ENCODE peak calls at places on chromosomes 11 and 22, in six cellular contexts. L is body of pancreas, X is IMR-90, D is AG04449, V is fibroblast of the aortic adventitia, T is breast epithelium. S is an unnamed sample.

GRCh38 chr11:119089319-119089718 is 4.6 kb downstream of the HMBS start:
- DNase-seq in L (no peak), X (no peak), D (no peak), V (no peak), T (no peak), S (no peak)

GRCh38 chr22:30000566-30000965 is 79.7 kb upstream of the HORMAD2 start:
- DNase-seq in L (no peak), X (peak; percentile 82), D (no peak), V (peak; percentile 11), T (no peak), S (no peak)

GRCh38 chr22:43471186-43471585 is 59.4 kb downstream of the MPPED1 start:
- DNase-seq in L (no peak), X (no peak), D (no peak), V (no peak), T (no peak), S (no peak)

GRCh38 chr11:13169709-13170108 is 107.9 kb upstream of the BMAL1 start:
- DNase-seq in L (no peak), X (peak; percentile 94), D (peak; percentile 85), V (peak; percentile 95), T (no peak), S (no peak)

GRCh38 chr22:23878219-23878618 is 16.0 kb upstream of the MIF start:
- DNase-seq in L (no peak), X (no peak), D (no peak), V (no peak), T (no peak), S (no peak)

GRCh38 chr11:78542007-78542406 is 32.7 kb downstream of the NARS2 start:
- DNase-seq in L (no peak), X (peak; percentile 79), D (no peak), V (no peak), T (no peak), S (no peak)

GRCh38 chr11:31913985-31914384 is 102.9 kb upstream of the PAX6 start:
- DNase-seq in L (no peak), X (no peak), D (no peak), V (no peak), T (no peak), S (no peak)

GRCh38 chr22:38214248-38215056 is 12.7 kb downstream of the MAFF start:
- DNase-seq in L (peak; percentile 61), X (peak; percentile 49), D (no peak), V (peak; percentile 49), T (no peak), S (no peak)

GRCh38 chr11:126890561-126890960 is 110.0 kb downstream of the KIRREL3 start:
- DNase-seq in L (no peak), X (no peak), D (no peak), V (no peak), T (no peak), S (no peak)

GRCh38 chr11:99244613-99245012 is 223.9 kb downstream of the CNTN5 start:
- DNase-seq in L (no peak), X (peak; percentile 0), D (no peak), V (no peak), T (no peak), S (no peak)

GRCh38 chr11:63613517-63614135 is 607 bp downstream of the PLAAT3 start:
- DNase-seq in L (peak; percentile 43), X (no peak), D (no peak), V (peak; percentile 33), T (peak; percentile 63), S (no peak)

GRCh38 chr22:43389227-43389836 is 22.5 kb upstream of the MPPED1 start:
- DNase-seq in L (no peak), X (no peak), D (no peak), V (no peak), T (no peak), S (no peak)

GRCh38 chr22:21917959-21918261 is 34.7 kb downstream of the PPM1F start:
- DNase-seq in L (no peak), X (no peak), D (no peak), V (no peak), T (no peak), S (no peak)

GRCh38 chr22:21916309-21916918 is 36.2 kb downstream of the PPM1F start:
- DNase-seq in L (no peak), X (no peak), D (no peak), V (no peak), T (no peak), S (no peak)

GRCh38 chr22:21918466-21919185 is 34.0 kb downstream of the PPM1F start:
- DNase-seq in L (no peak), X (no peak), D (no peak), V (no peak), T (no peak), S (no peak)

GRCh38 chr22:21915624-21916308 is 36.9 kb downstream of the PPM1F start:
- DNase-seq in L (no peak), X (no peak), D (no peak), V (no peak), T (no peak), S (no peak)

GRCh38 chr22:21917206-21917958 is 35.3 kb downstream of the PPM1F start:
- DNase-seq in L (peak; percentile 84), X (no peak), D (no peak), V (peak; percentile 28), T (no peak), S (no peak)
- TF ChIP-seq CTCF in L (no peak), X (no peak), D (no peak), V (no peak), T (no peak), S (no peak)

GRCh38 chr11:117524784-117525183 is 197.1 kb downstream of the CEP164 start:
- DNase-seq in L (no peak), X (no peak), D (no peak), V (no peak), T (no peak), S (no peak)

GRCh38 chr11:117525866-117526265 is 198.2 kb downstream of the CEP164 start:
- DNase-seq in L (no peak), X (no peak), D (no peak), V (no peak), T (no peak), S (no peak)

GRCh38 chr11:117528061-117528780 is 200.6 kb downstream of the CEP164 start:
- DNase-seq in L (no peak), X (no peak), D (no peak), V (no peak), T (no peak), S (no peak)

GRCh38 chr11:117532568-117532967 is 204.9 kb downstream of the CEP164 start:
- DNase-seq in L (no peak), X (no peak), D (no peak), V (no peak), T (no peak), S (no peak)

DNA sequence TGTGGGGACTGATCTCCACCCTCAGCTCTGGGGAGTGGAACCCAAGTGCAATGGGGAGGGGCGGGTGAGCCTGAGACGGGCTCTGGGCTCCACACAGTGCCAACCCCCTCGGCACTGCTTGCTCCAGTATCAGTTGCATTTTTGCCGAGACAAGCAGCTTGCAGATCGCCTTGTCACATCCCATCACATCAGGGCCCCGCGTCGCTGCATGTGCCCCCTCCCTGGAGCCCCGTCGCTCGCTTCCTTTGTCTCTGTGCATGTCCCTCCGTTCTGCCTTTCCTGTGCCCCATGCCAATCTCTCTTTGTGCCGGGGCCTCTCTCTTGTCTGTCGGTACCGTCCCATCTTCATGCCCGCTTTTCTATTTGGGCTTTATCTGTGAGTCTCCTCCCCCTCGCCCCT is 202.1 kb downstream of the CEP164 start:
- DNase-seq in L (no peak), X (no peak), D (no peak), V (no peak), T (no peak), S (no peak)
- H3K4me3 ChIP-seq in L (no peak overlapping the region), X (no peak overlapping the region), D (no peak overlapping the region), V (no peak overlapping the region), T (no peak overlapping the region), S (no peak overlapping the region)

GRCh38 chr22:20154602-20155183 is 3.8 kb upstream of the CCDC188 start:
- DNase-seq in L (no peak), X (no peak), D (no peak), V (no peak), T (no peak), S (no peak)
- TF ChIP-seq CTCF in L (no peak), X (no peak), D (no peak), V (no peak), T (no peak), S (no peak)

DNA sequence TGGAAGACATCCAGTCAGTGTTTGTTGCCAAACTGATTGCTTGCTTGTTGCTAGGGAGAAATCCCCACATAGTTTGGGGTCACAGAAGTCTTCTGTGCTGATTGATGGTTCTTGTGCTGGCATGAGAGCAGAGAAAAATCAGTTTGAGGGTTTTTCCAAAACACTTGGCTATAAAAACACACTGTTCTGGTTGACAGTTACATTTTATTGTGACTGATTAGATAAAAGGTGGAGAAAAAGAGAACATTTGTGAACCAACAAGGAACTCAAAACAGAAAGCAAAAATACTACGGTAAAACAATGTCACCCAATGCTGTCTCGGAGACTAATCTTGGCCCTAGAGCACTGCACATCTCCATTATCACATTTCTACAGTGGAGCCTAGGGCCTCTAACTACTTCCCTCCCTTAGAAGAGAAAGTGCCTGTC is 14.4 kb upstream of the EIF4G2 start:
- DNase-seq in L (no peak), X (no peak), D (no peak), V (peak; percentile 17), T (no peak), S (no peak)
- H3K4me3 ChIP-seq in L (no peak overlapping the region), X (no peak overlapping the region), D (no peak overlapping the region), V (no peak overlapping the region), T (no peak overlapping the region), S (no peak overlapping the region)

DNA sequence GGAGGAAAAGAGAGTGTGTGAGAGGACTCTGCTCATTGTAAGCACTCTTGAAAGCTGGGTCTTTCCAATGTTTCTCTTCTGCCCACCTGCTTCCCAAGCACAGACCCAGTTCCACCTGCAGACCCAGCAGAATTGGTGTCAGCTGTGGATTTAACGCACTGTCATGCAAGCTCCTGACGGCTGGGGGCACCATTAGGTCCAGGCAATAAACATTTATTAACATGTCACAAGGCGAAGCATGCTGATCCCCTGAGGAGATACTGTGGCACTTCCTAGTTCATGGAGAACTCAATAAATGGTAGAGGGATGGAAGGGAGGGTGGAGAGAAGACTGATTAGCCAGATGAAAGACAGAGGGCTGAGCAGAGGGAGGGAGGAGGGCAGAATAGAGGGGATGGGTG is 68.3 kb upstream of the TSPAN18 start:
- DNase-seq in L (no peak), X (peak; percentile 13), D (no peak), V (no peak), T (no peak), S (no peak)
- TF ChIP-seq CTCF in L (no peak), X (peak; percentile 38), D (peak; percentile 32), V (no peak), T (no peak), S (no peak)

GRCh38 chr11:35526370-35526792 is 965 bp upstream of the PAMR1 start:
- DNase-seq in L (no peak), X (peak; percentile 65), D (no peak), V (peak; percentile 60), T (no peak), S (no peak)
- H3K4me3 ChIP-seq in L (no peak overlapping the region), X (no peak overlapping the region), D (peak overlapping the region; percentile 80), V (peak overlapping the region; percentile 86), T (peak overlapping the region; percentile 66), S (no peak overlapping the region)

S was measured in thoracic aorta.